ENCODE peak calls at places on chromosomes 13 and 19, in six cellular contexts. R, V, D, F, E and Q are unnamed samples.

GRCh38 chr13:28557725-28558124 is 62.8 kb upstream of the FLT1 start:
- DNase-seq in R (no peak), V (no peak), D (no peak), F (no peak), E (no peak), Q (no peak)

GRCh38 chr13:98222081-98222554 is 45.0 kb upstream of the RNF113B start:
- DNase-seq in R (no peak), V (no peak), D (peak; percentile 77), F (no peak), E (no peak), Q (no peak)

GRCh38 chr13:38602261-38602660 is 84.6 kb upstream of the FREM2 start:
- DNase-seq in R (no peak), V (no peak), D (no peak), F (no peak), E (no peak), Q (no peak)

GRCh38 chr19:40530091-40530901 is 46.4 kb upstream of the SHKBP1 start:
- DNase-seq in R (no peak), V (no peak), D (no peak), F (no peak), E (peak; percentile 67), Q (no peak)

GRCh38 chr13:20772401-20773131 is 1.2 kb downstream of the EEF1AKMT1 start:
- DNase-seq in R (no peak), V (peak; percentile 2), D (peak; percentile 1), F (no peak), E (no peak), Q (no peak)

GRCh38 chr13:50082426-50083283 is 67.4 kb downstream of the KCNRG start:
- DNase-seq in R (peak; percentile 70), V (peak; percentile 69), D (peak; percentile 68), F (peak; percentile 48), E (peak; percentile 51), Q (peak; percentile 70)

GRCh38 chr19:54190942-54191670 is at the start of gene TSEN34:
- DNase-seq in R (peak; percentile 85), V (peak; percentile 84), D (peak; percentile 75), F (peak; percentile 88), E (peak; percentile 94), Q (peak; percentile 72)

GRCh38 chr19:47540748-47541147 is 25.9 kb upstream of the NAPA start:
- DNase-seq in R (no peak), V (peak; percentile 73), D (peak; percentile 51), F (no peak), E (no peak), Q (no peak)

GRCh38 chr13:100541882-100542545 is 46.6 kb downstream of the GGACT start:
- DNase-seq in R (peak; percentile 43), V (no peak), D (no peak), F (no peak), E (no peak), Q (peak; percentile 34)

GRCh38 chr13:51552027-51552426 is 32.2 kb upstream of the WDFY2 start:
- DNase-seq in R (no peak), V (no peak), D (no peak), F (no peak), E (no peak), Q (no peak)

GRCh38 chr19:13830761-13831481 is 35.7 kb downstream of the ZSWIM4 start:
- DNase-seq in R (no peak), V (no peak), D (no peak), F (no peak), E (no peak), Q (no peak)

GRCh38 chr19:18000480-18000980 is 7.4 kb upstream of the ARRDC2 start:
- DNase-seq in R (no peak), V (no peak), D (no peak), F (no peak), E (no peak), Q (no peak)

GRCh38 chr13:77544365-77544764 is 8.9 kb downstream of the SCEL start:
- DNase-seq in R (peak; percentile 68), V (peak; percentile 63), D (no peak), F (peak; percentile 72), E (peak; percentile 43), Q (peak; percentile 48)

GRCh38 chr13:112446347-112446861 is 70.2 kb downstream of the SPACA7 start:
- DNase-seq in R (no peak), V (no peak), D (no peak), F (no peak), E (no peak), Q (no peak)

GRCh38 chr13:28325022-28325421 is 169.9 kb downstream of the FLT1 start:
- DNase-seq in R (no peak), V (no peak), D (no peak), F (no peak), E (no peak), Q (no peak)

GRCh38 chr13:43441916-43442315 is 344.9 kb downstream of the ENOX1 start:
- DNase-seq in R (no peak), V (no peak), D (no peak), F (no peak), E (no peak), Q (no peak)

GRCh38 chr19:13051581-13052165 is 51.0 kb downstream of the LYL1 start:
- DNase-seq in R (peak; percentile 88), V (peak; percentile 67), D (peak; percentile 24), F (peak; percentile 66), E (peak; percentile 74), Q (peak; percentile 65)

GRCh38 chr19:33812388-33813330 is 16.0 kb downstream of the KCTD15 start:
- DNase-seq in R (peak; percentile 56), V (no peak), D (no peak), F (no peak), E (no peak), Q (no peak)

GRCh38 chr19:1318678-1319471 is 33.2 kb downstream of the EFNA2 start:
- DNase-seq in R (no peak), V (peak; percentile 7), D (no peak), F (no peak), E (no peak), Q (no peak)

GRCh38 chr13:105991622-105992254 is 543.7 kb downstream of the EFNB2 start:
- DNase-seq in R (no peak), V (peak; percentile 83), D (peak; percentile 80), F (no peak), E (no peak), Q (peak; percentile 90)

GRCh38 chr13:105996391-105997028 is 539.0 kb downstream of the EFNB2 start:
- DNase-seq in R (no peak), V (no peak), D (no peak), F (no peak), E (no peak), Q (no peak)

GRCh38 chr13:105997436-105998232 is 537.8 kb downstream of the EFNB2 start:
- DNase-seq in R (no peak), V (no peak), D (no peak), F (no peak), E (no peak), Q (no peak)

GRCh38 chr13:105991131-105991530 is 544.3 kb downstream of the EFNB2 start:
- DNase-seq in R (no peak), V (no peak), D (no peak), F (no peak), E (no peak), Q (no peak)

GRCh38 chr13:105994340-105994739 is 541.1 kb downstream of the EFNB2 start:
- DNase-seq in R (no peak), V (no peak), D (no peak), F (no peak), E (no peak), Q (no peak)
- TF ChIP-seq CTCF in R (no peak), V (no peak), D (no peak), F (no peak), E (no peak), Q (no peak)

DNA sequence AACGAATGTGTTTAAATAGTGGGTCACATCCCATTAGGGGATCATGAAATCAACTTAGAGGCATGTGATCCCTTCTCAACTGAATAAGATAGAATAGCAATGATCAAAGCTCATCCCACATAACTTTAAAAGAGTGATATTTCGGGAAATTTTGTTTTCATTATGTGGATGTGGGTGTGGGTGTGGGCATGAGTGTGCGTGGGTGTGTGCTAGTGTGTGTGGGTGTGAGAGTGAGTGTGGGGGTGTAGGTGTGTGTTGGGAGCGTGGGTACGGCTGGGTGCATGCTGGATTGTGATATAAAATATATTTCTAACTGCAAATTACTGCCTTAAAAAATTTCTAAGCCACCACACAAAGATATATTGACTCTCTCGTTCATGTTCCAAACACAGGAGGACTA is 15.9 kb downstream of the RXFP2 start:
- DNase-seq in R (no peak), V (no peak), D (no peak), F (no peak), E (no peak), Q (no peak)
- H3K27ac ChIP-seq in R (peak overlapping the region; percentile 90), V (peak overlapping the region; percentile 96), D (no peak overlapping the region), F (no peak overlapping the region), E (no peak overlapping the region), Q (no peak overlapping the region)

GRCh38 chr19:4081441-4082129 is 14.9 kb upstream of the ZBTB7A start:
- DNase-seq in R (no peak), V (peak; percentile 24), D (no peak), F (no peak), E (no peak), Q (no peak)

GRCh38 chr19:4082172-4082571 is 15.5 kb upstream of the ZBTB7A start:
- DNase-seq in R (no peak), V (no peak), D (no peak), F (no peak), E (no peak), Q (no peak)

GRCh38 chr19:4077800-4078683 is 11.3 kb upstream of the ZBTB7A start:
- DNase-seq in R (no peak), V (peak; percentile 33), D (no peak), F (peak; percentile 87), E (peak; percentile 80), Q (no peak)

GRCh38 chr19:4083677-4084546 is 17.2 kb upstream of the ZBTB7A start:
- DNase-seq in R (no peak), V (no peak), D (no peak), F (no peak), E (peak; percentile 52), Q (no peak)

DNA sequence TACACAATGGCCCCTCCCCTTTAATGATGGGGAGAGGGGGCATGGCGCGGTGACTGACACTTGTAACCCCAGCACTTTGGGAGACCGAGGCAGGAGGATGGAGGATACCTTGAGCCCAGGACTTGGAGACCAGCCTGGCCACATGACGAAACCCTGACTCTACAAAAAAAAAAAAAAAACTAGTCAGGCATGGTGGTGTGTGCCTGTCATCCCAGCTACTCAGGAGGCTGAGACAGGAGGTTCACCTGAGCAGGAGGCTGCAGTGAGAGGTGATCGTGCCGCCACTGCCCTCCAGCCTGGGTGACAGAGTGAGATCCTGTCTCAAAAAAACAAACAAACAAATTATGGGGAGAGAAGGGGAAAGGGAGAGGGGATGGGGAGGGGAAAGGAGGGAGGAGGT is 13.8 kb upstream of the ZBTB7A start:
- DNase-seq in R (no peak), V (no peak), D (no peak), F (no peak), E (no peak), Q (no peak)
- TF ChIP-seq CTCF in R (no peak), V (no peak), D (no peak), F (no peak), E (no peak), Q (no peak)

DNA sequence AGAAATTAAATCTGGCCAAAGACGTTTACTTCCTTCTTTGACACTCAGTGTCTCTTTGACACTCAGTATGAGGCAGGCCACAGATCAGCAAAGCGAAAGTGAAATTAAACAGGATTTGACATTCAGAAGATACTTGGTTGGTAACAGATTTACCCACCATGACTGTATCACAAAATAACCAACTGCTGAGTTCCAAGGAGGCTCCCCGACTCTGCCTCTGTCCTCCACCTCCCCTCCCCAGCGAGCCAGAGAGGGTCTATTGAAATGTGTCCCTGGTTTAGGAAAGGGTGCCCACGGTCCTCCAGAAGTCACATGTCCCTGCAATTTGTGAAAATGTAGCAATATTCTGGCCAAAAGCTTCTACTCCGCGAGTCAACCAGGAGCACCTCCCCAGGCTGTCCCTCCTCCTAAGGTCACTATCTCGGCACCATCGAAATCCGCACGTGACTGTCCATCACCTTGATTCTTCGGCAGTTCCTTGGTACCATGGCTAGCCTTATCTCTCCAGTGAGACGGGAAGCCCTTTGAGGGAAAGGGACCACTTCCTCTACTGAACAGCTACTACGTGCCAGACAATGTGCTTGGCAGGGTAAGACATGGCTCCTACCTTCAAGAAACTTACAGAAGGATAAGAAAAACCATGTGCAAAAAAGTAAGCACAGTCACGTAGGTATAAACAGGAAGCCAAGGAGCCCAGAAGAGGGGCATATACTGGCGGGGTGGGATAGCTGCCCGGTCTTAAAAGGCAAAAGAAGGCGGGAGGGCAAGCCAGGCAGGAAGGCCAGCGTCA is 1.5 kb downstream of the N4BP2L1 start:
- DNase-seq in R (no peak), V (peak; percentile 31), D (no peak), F (no peak), E (no peak), Q (no peak)
- H3K27ac ChIP-seq in R (peak overlapping the region; percentile 98), V (no peak overlapping the region), D (no peak overlapping the region), F (peak overlapping the region; percentile 92), E (peak overlapping the region; percentile 92), Q (no peak overlapping the region)